ENCODE peak calls at places on chromosome 9, in four cellular contexts. H is AG10803, E is upper lobe of left lung, M is choroid plexus epithelial cell. B is an unnamed sample.

GRCh38 chr9:89449261-89449671 is 48.6 kb downstream of the SEMA4D start:
- DNase-seq in H (no peak), M (no peak), E (no peak), B (no peak)

GRCh38 chr9:137127301-137128157 is 11.4 kb upstream of the GRIN1 start:
- DNase-seq in M (no peak), E (peak; percentile 33), H (no peak), B (no peak)

GRCh38 chr9:124934290-124934689 is 6.6 kb downstream of the GOLGA1 start:
- DNase-seq in M (peak; percentile 59), E (no peak), H (peak; percentile 70), B (peak; percentile 31)

GRCh38 chr9:128705051-128705965 is 3.0 kb downstream of the PKN3 start:
- DNase-seq in E (no peak), M (no peak), H (no peak), B (no peak)

GRCh38 chr9:133327834-133328484 is 8.0 kb downstream of the SURF6 start:
- DNase-seq in H (no peak), E (no peak), M (no peak), B (no peak)

GRCh38 chr9:78408388-78408787 is 111.5 kb downstream of the PSAT1 start:
- DNase-seq in M (no peak), E (no peak), H (no peak), B (no peak)

GRCh38 chr9:86369810-86370209 is 15.6 kb upstream of the TUT7 start:
- DNase-seq in H (no peak), E (no peak), M (peak; percentile 51), B (no peak)

GRCh38 chr9:127904888-127905728 is 5.7 kb upstream of the ST6GALNAC6 start:
- DNase-seq in E (peak; percentile 30), M (no peak), H (no peak), B (no peak)

GRCh38 chr9:119360237-119360636 is 9.0 kb downstream of the BRINP1 start:
- DNase-seq in H (no peak), M (no peak), E (no peak), B (no peak)

GRCh38 chr9:115211413-115212204 is 93.7 kb upstream of the TNC start:
- DNase-seq in E (no peak), H (peak; percentile 90), M (peak; percentile 71), B (no peak)

GRCh38 chr9:134243778-134244467 is 79.6 kb upstream of the RNU6ATAC start:
- DNase-seq in E (peak; percentile 78), H (peak; percentile 31), M (peak; percentile 52), B (no peak)

GRCh38 chr9:86734762-86735161 is 212.5 kb downstream of the GAS1 start:
- DNase-seq in E (no peak), H (peak; percentile 85), M (peak; percentile 64), B (no peak)

GRCh38 chr9:113746486-113746885 is 129.6 kb upstream of the ZNF618 start:
- DNase-seq in H (no peak), M (no peak), E (no peak), B (no peak)

GRCh38 chr9:31821583-31821982 is 562.9 kb upstream of the ACO1 start:
- DNase-seq in H (no peak), E (no peak), M (no peak), B (no peak)

GRCh38 chr9:128097156-128098016 is 29.4 kb downstream of the SLC25A25 start:
- DNase-seq in M (no peak), E (no peak), H (no peak), B (no peak)

GRCh38 chr9:72315510-72316287 is 49.3 kb downstream of the ZFAND5 start:
- DNase-seq in E (peak; percentile 89), M (peak; percentile 87), H (peak; percentile 94), B (no peak)

GRCh38 chr9:130110596-130111021 is 56.9 kb downstream of the GPR107 start:
- DNase-seq in M (peak; percentile 46), H (peak; percentile 40), E (no peak), B (no peak)

GRCh38 chr9:124818431-124819281 is 34.6 kb upstream of the WDR38 start:
- DNase-seq in M (no peak), H (no peak), E (peak; percentile 24), B (no peak)

GRCh38 chr9:128026255-128027165 is 40.6 kb downstream of the NAIF1 start:
- DNase-seq in H (no peak), M (peak; percentile 56), E (peak; percentile 31), B (no peak)

GRCh38 chr9:91841591-91841990 is 108.4 kb downstream of the ROR2 start:
- DNase-seq in E (no peak), M (no peak), H (no peak), B (no peak)

GRCh38 chr9:137008312-137008711 is 11.9 kb upstream of the CLIC3 start:
- DNase-seq in M (no peak), E (no peak), H (no peak), B (no peak)

GRCh38 chr9:85425153-85425611 is 316.6 kb downstream of the AGTPBP1 start:
- DNase-seq in H (peak; percentile 40), M (peak; percentile 33), E (peak; percentile 50), B (no peak)

GRCh38 chr9:101705135-101705661 is 33.2 kb downstream of the GRIN3A start:
- DNase-seq in H (peak; percentile 11), M (peak; percentile 19), E (peak; percentile 26), B (no peak)

GRCh38 chr9:91814214-91814613 is 135.8 kb downstream of the ROR2 start:
- DNase-seq in E (no peak), H (no peak), M (no peak), B (no peak)

GRCh38 chr9:6428940-6429889 is 16.2 kb downstream of the UHRF2 start:
- DNase-seq in M (peak; percentile 29), E (no peak), H (no peak), B (no peak)

GRCh38 chr9:103899836-103900235 is 194.3 kb upstream of the SMC2 start:
- DNase-seq in E (no peak), M (no peak), H (no peak), B (no peak)

DNA sequence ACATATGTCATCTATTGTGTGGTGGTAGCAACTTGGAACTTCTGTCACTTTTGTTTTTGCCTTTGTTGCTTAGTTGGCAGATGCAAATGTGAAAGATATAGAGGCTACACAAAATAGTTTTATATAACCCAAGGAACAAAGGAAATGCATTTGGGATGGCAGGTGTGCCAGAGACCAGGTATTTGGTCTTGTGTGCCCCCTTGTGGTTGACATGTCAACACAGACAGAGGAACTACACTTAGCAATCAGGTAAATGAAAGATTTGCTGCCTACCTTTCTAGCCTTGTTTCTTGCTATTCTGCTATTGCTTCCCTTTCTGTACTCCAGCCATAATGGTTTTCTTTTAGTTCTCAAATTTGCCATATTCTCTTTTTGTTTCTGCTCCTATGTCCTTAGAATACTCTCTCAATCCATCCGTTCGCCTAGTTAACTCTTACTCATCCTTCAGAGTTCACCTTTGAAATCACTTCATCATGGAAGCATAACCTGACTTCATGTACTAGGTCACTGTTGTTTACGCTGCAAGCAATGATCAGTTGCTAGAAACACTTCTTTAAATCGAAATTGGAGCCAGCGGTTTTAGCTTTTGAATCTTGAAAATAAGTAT is 119.5 kb downstream of the TRPM3 start:
- DNase-seq in H (peak; percentile 23), E (peak; percentile 32), M (peak; percentile 53), B (no peak)
- TF ChIP-seq CTCF in H (peak; percentile 64), E (no peak), M (peak; percentile 78), B (peak; percentile 39)

GRCh38 chr9:110206388-110206787 is 1.6 kb downstream of the C9orf152 start:
- DNase-seq in H (no peak), M (no peak), E (peak; percentile 58), B (no peak)

GRCh38 chr9:110213413-110214044 is 5.6 kb upstream of the C9orf152 start:
- DNase-seq in E (peak; percentile 74), M (no peak), H (no peak), B (no peak)

GRCh38 chr9:110207071-110207923 is 662 bp downstream of the C9orf152 start:
- DNase-seq in E (peak; percentile 84), M (no peak), H (no peak), B (no peak)

GRCh38 chr9:110202232-110202631 is 5.7 kb downstream of the C9orf152 start:
- DNase-seq in E (no peak), M (no peak), H (no peak), B (no peak)

GRCh38 chr9:110208031-110208430 is at the start of gene C9orf152:
- DNase-seq in M (no peak), H (no peak), E (peak; percentile 66), B (no peak)
- H3K4me3 ChIP-seq in M (no peak within 1 kb of the TSS), H (no peak within 1 kb of the TSS), E (peak within 1 kb of the TSS; percentile 22), B (no peak within 1 kb of the TSS)

DNA sequence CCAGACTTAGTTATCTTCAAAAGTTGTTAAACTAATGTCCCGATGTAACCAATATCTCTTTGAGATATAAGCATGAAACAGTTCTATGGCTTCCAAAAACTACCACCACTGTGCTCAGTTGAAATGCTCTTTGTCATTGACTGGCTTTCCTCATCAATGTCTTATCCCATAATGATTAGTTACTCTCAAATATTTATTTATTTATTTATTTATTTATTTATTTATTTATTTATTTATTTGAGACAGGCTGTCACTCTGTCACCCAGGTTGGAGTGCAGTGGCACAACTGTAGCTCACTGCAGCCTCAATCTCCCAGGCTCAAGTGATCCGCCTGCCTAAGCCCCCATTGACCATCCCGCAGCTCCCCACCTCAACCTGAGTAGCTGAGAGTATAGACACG is 28.0 kb upstream of the MLLT3 start:
- DNase-seq in E (no peak), M (no peak), H (no peak), B (no peak)
- TF ChIP-seq CTCF in E (no peak), M (no peak), H (no peak), B (no peak)

GRCh38 chr9:106775960-106776359 is 87.0 kb upstream of the ZNF462 start:
- DNase-seq in H (no peak), M (no peak), E (no peak), B (no peak)

GRCh38 chr9:106772523-106773290 is 90.3 kb upstream of the ZNF462 start:
- DNase-seq in M (peak; percentile 48), E (no peak), H (peak; percentile 27), B (no peak)

GRCh38 chr9:106769331-106769730 is 93.6 kb upstream of the ZNF462 start:
- DNase-seq in M (no peak), E (no peak), H (peak; percentile 13), B (no peak)

GRCh38 chr9:106773750-106774149 is 89.2 kb upstream of the ZNF462 start:
- DNase-seq in M (no peak), E (no peak), H (no peak), B (no peak)

DNA sequence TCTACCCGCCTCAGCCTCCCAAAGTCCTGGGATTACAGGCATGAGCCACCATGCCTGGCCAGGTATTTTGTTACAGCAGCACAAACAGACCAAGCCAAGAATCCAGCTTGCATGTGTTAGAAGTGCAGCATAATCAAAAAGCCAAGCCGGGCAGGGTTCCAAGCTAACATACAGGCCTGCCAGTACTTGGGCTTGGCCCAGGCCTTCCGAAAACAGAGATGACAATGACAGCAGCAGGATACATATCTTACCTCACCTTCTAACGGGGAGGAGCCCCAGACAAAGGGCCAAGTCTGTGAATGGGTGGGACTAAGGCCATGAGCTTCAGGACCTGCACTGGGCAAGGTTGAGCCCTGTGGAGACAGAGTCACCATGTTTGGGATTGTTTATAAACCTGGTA is 91.3 kb upstream of the ZNF462 start:
- DNase-seq in M (no peak), E (no peak), H (no peak), B (no peak)
- H3K4me3 ChIP-seq in M (no peak overlapping the region), E (no peak overlapping the region), H (no peak overlapping the region), B (no peak overlapping the region)

B was measured in AG04449.